ENCODE peak calls at places on chromosomes 16 and 17, in four cellular contexts. T, B, V and D are unnamed samples.
A peak's percentile ranks its signal among the peaks of the same experiment; 100 is the strongest.

GRCh38 chr17:22142091-22142490 is 449.8 kb downstream of the KCNJ18 start:
- DNase-seq in B (no peak), T (no peak), V (no peak), D (no peak)

GRCh38 chr17:2120550-2121335 is 65.8 kb downstream of the HIC1 start:
- DNase-seq in B (no peak), T (no peak), V (no peak), D (no peak)

GRCh38 chr17:50660887-50661345 is 26.2 kb downstream of the ABCC3 start:
- DNase-seq in B (no peak), T (no peak), V (no peak), D (no peak)

GRCh38 chr16:4216631-4217030 is 25.2 kb downstream of the SRL start:
- DNase-seq in T (no peak), B (no peak), V (no peak), D (no peak)

GRCh38 chr17:65074778-65075250 is 18.3 kb upstream of the GNA13 start:
- DNase-seq in T (no peak), V (peak; percentile 28), B (peak; percentile 60), D (no peak)

GRCh38 chr16:73048292-73049050 is 543 bp upstream of the ZFHX3 start:
- DNase-seq in B (peak; percentile 84), T (no peak), V (no peak), D (no peak)

GRCh38 chr17:82588266-82589175 is 59.7 kb downstream of the WDR45B start:
- DNase-seq in V (no peak), T (no peak), B (no peak), D (no peak)

GRCh38 chr16:81204794-81205680 is 33.5 kb upstream of the BCO1 start:
- DNase-seq in B (peak; percentile 61), T (peak; percentile 55), V (peak; percentile 58), D (peak; percentile 59)

GRCh38 chr16:79893445-79893844 is 292.9 kb upstream of the MAF start:
- DNase-seq in T (no peak), V (no peak), B (no peak), D (no peak)

GRCh38 chr17:68057531-68057952 is 22.0 kb downstream of the KPNA2 start:
- DNase-seq in T (no peak), V (peak; percentile 15), B (no peak), D (peak; percentile 32)

GRCh38 chr17:82322526-82323453 is 5.4 kb upstream of the CD7 start:
- DNase-seq in B (no peak), T (no peak), V (no peak), D (no peak)

GRCh38 chr16:67356372-67356771 is 29.8 kb downstream of the LRRC36 start:
- DNase-seq in V (no peak), T (no peak), B (no peak), D (no peak)

GRCh38 chr16:86946396-86946795 is 368.0 kb downstream of the FOXL1 start:
- DNase-seq in V (no peak), T (no peak), B (peak; percentile 9), D (no peak)

GRCh38 chr16:58451945-58452401 is 48.0 kb upstream of the NDRG4 start:
- DNase-seq in T (no peak), B (peak; percentile 85), V (no peak), D (no peak)

GRCh38 chr16:89841275-89841674 is 13.0 kb downstream of the SPIRE2 start:
- DNase-seq in B (no peak), V (no peak), T (no peak), D (no peak)

GRCh38 chr17:43014946-43015519 is 7.2 kb downstream of the VAT1 start:
- DNase-seq in V (no peak), B (no peak), T (no peak), D (no peak)

GRCh38 chr17:69643686-69644085 is 229.2 kb downstream of the MAP2K6 start:
- DNase-seq in T (no peak), V (no peak), B (no peak), D (no peak)

DNA sequence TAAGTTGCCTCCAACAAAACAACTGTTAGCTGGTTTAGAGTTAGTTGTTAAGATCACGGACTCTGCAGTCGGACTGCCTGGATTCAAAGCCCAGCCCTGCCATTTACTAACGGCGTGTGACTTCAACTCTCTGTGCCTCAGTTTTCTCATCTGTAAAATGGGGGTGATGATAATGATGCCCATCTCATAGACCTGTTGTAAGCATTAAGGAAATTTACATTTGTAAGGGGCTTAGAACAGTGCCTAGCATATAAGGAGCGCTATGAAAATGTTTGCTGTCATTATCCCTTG is 825 bp downstream of the SLC4A1 start:
- DNase-seq in T (no peak), B (no peak), V (no peak), D (no peak)
- TF ChIP-seq FOSL1 in T (no peak), B (no peak), V (no peak), D (no peak)

GRCh38 chr17:27088767-27089078 is 205.2 kb upstream of the WSB1 start:
- DNase-seq in V (no peak), T (no peak), B (no peak), D (no peak)
- TF ChIP-seq FOSL1 in V (no peak), T (no peak), B (no peak), D (no peak)

GRCh38 chr16:11325404-11326083 is 19.7 kb upstream of the RMI2 start:
- DNase-seq in V (no peak), B (no peak), T (no peak), D (no peak)
- TF ChIP-seq FOSL1 in V (no peak), B (no peak), T (no peak), D (no peak)

GRCh38 chr17:6868579-6868978 is 37.0 kb upstream of the TEKT1 start:
- DNase-seq in B (peak; percentile 16), V (no peak), T (no peak), D (peak; percentile 74)
- TF ChIP-seq FOSL1 in B (no peak), V (no peak), T (no peak), D (peak; percentile 91)